ENCODE peak calls at places on chromosomes 1 and 21, in eight cellular contexts. C is HEK293T, Q is B cell, X is OCI-LY7, S is NCI-H2029, D is T-helper 2 cell, P is suprapubic skin, B is body of pancreas. Y is an unnamed sample.

GRCh38 chr1:89980605-89981004 is 14.3 kb upstream of the ZNF326 start:
- DNase-seq in C (peak; percentile 60), Q (no peak), X (no peak), S (no peak), D (no peak), P (no peak), B (no peak), Y (no peak)

GRCh38 chr1:20732071-20732587 is 374 bp downstream of the SH2D5 start:
- DNase-seq in C (peak; percentile 87), Q (no peak), X (peak; percentile 67), S (no peak), D (no peak), P (no peak), B (peak; percentile 65), Y (peak; percentile 52)

GRCh38 chr1:41811978-41812852 is 106.5 kb downstream of the HIVEP3 start:
- DNase-seq in C (peak; percentile 69), Q (no peak), X (peak; percentile 50), S (peak; percentile 100), D (no peak), P (no peak), B (peak; percentile 69), Y (peak; percentile 96)

GRCh38 chr1:209823143-209824041 is 4.4 kb upstream of the UTP25 start:
- DNase-seq in C (peak; percentile 69), Q (no peak), X (peak; percentile 61), S (no peak), D (no peak), P (no peak), B (no peak), Y (peak; percentile 73)

GRCh38 chr21:34642211-34643075 is 26.4 kb upstream of the CLIC6 start:
- DNase-seq in C (no peak), Q (no peak), X (peak; percentile 68), S (no peak), D (no peak), P (no peak), B (no peak), Y (peak; percentile 52)

GRCh38 chr1:112674986-112675727 is 698 bp downstream of the MOV10 start:
- DNase-seq in C (peak; percentile 65), Q (no peak), X (peak; percentile 41), S (peak; percentile 45), D (no peak), P (peak; percentile 90), B (peak; percentile 66), Y (no peak)

GRCh38 chr1:4825841-4826450 is 171.5 kb downstream of the AJAP1 start:
- DNase-seq in C (peak; percentile 25), Q (no peak), X (peak; percentile 72), S (peak; percentile 18), D (no peak), P (no peak), B (no peak), Y (peak; percentile 40)

GRCh38 chr1:55235722-55236121 is 20.6 kb upstream of the USP24 start:
- DNase-seq in C (no peak), Q (no peak), X (no peak), S (no peak), D (no peak), P (no peak), B (no peak), Y (peak; percentile 87)

GRCh38 chr1:161209790-161210409 is 5.2 kb upstream of the FCER1G start:
- DNase-seq in C (peak; percentile 89), Q (peak; percentile 81), X (peak; percentile 85), S (peak; percentile 83), D (peak; percentile 21), P (no peak), B (peak; percentile 86), Y (peak; percentile 63)

GRCh38 chr1:117664314-117664713 is 58.5 kb downstream of the TENT5C start:
- DNase-seq in C (no peak), Q (peak; percentile 83), X (peak; percentile 93), S (no peak), D (no peak), P (no peak), B (no peak), Y (no peak)

GRCh38 chr1:16920951-16921350 is 780 bp upstream of the CROCC start:
- DNase-seq in C (no peak), Q (no peak), X (no peak), S (no peak), D (no peak), P (no peak), B (no peak), Y (no peak)

GRCh38 chr1:157993179-157994080 is at the start of gene KIRREL1:
- DNase-seq in C (peak; percentile 72), Q (no peak), X (no peak), S (peak; percentile 45), D (no peak), P (no peak), B (peak; percentile 58), Y (peak; percentile 72)

Y was measured in AG10803.